ENCODE peak calls at places on chromosomes 2 and 18, in nine cellular contexts. R is mammary epithelial cell, F is AG09309, H is uterus, B is right lobe of liver, O is glutamatergic neuron, S is gastrocnemius medialis, A is GM10248, I is transverse colon. G is an unnamed sample.
A peak's percentile ranks its signal among the peaks of the same experiment; 100 is the strongest.

GRCh38 chr2:162212366-162212765 is 30.9 kb downstream of the FAP start:
- DNase-seq in H (no peak), R (no peak), F (no peak), I (no peak), O (no peak), B (no peak), A (no peak), S (no peak), G (no peak)

GRCh38 chr2:47302308-47302707 is 100.6 kb upstream of the MSH2 start:
- DNase-seq in B (no peak), O (no peak), H (no peak), F (no peak), I (no peak), S (peak; percentile 50), A (no peak), R (no peak), G (no peak)

GRCh38 chr2:215736653-215737290 is 276.6 kb downstream of the MREG start:
- DNase-seq in H (no peak), A (no peak), R (peak; percentile 66), B (no peak), S (no peak), O (no peak), I (no peak), F (peak; percentile 73), G (peak; percentile 78)

GRCh38 chr2:172113617-172114016 is 10.9 kb upstream of the DLX2 start:
- DNase-seq in I (no peak), R (no peak), A (peak; percentile 15), S (no peak), H (no peak), F (no peak), B (no peak), O (no peak), G (no peak)

GRCh38 chr2:224982910-224983688 is 59.2 kb downstream of the DOCK10 start:
- DNase-seq in F (no peak), B (no peak), R (no peak), H (no peak), S (no peak), I (peak; percentile 33), O (peak; percentile 24), A (no peak), G (no peak)

GRCh38 chr2:137865954-137866540 is 98.2 kb upstream of the HNMT start:
- DNase-seq in O (peak; percentile 75), A (no peak), B (no peak), F (peak; percentile 1), H (no peak), I (peak; percentile 35), R (peak; percentile 24), S (no peak), G (peak; percentile 72)

GRCh38 chr2:30305235-30305634 is 73.9 kb downstream of the LBH start:
- DNase-seq in H (no peak), R (peak; percentile 52), F (no peak), B (no peak), S (no peak), I (no peak), A (no peak), O (no peak), G (peak; percentile 72)

GRCh38 chr2:224449212-224450147 is 47.6 kb upstream of the FAM124B start:
- DNase-seq in B (no peak), S (no peak), O (no peak), F (no peak), R (peak; percentile 12), I (no peak), H (no peak), A (peak; percentile 26), G (peak; percentile 40)

GRCh38 chr2:172965433-172965832 is 110.2 kb upstream of the MAP3K20 start:
- DNase-seq in R (no peak), O (peak; percentile 39), F (no peak), H (no peak), B (no peak), S (no peak), A (no peak), I (no peak), G (peak; percentile 28)

GRCh38 chr18:43031169-43031568 is 84.3 kb downstream of the RIT2 start:
- DNase-seq in R (no peak), O (no peak), F (no peak), A (no peak), I (no peak), S (no peak), B (no peak), H (no peak), G (no peak)

GRCh38 chr18:78601349-78601748 is 378.3 kb upstream of the SALL3 start:
- DNase-seq in H (no peak), F (no peak), A (no peak), B (no peak), I (no peak), O (no peak), R (no peak), S (no peak), G (no peak)

GRCh38 chr2:112033600-112033999 is 21.5 kb upstream of the TMEM87B start:
- DNase-seq in I (no peak), R (peak; percentile 68), B (no peak), H (peak; percentile 24), O (no peak), S (no peak), A (no peak), F (no peak), G (peak; percentile 70)

GRCh38 chr2:79994161-79994560 is 310.4 kb downstream of the LRRTM1 start:
- DNase-seq in O (no peak), F (no peak), S (no peak), B (no peak), A (no peak), H (no peak), R (no peak), I (no peak), G (no peak)

GRCh38 chr2:74414913-74415761 is 6.3 kb downstream of the C2orf81 start:
- DNase-seq in H (peak; percentile 67), O (peak; percentile 47), I (peak; percentile 51), R (no peak), F (no peak), A (peak; percentile 51), S (no peak), B (peak; percentile 63), G (no peak)

GRCh38 chr2:144990661-144991060 is 470.7 kb upstream of the ZEB2 start:
- DNase-seq in B (no peak), A (no peak), H (no peak), S (no peak), F (no peak), R (no peak), O (no peak), I (no peak), G (no peak)

GRCh38 chr2:12399244-12399643 is 317.5 kb upstream of the TRIB2 start:
- DNase-seq in H (no peak), O (no peak), F (no peak), B (no peak), S (no peak), R (no peak), A (no peak), I (no peak), G (peak; percentile 23)

GRCh38 chr2:142531375-142531774 is 346.1 kb upstream of the KYNU start:
- DNase-seq in F (no peak), S (no peak), R (no peak), H (no peak), I (no peak), B (no peak), O (no peak), A (no peak), G (peak; percentile 17)

GRCh38 chr2:142533083-142533482 is 344.4 kb upstream of the KYNU start:
- DNase-seq in R (no peak), A (no peak), I (no peak), H (no peak), F (no peak), O (no peak), B (no peak), S (no peak), G (peak; percentile 1)

GRCh38 chr2:142536501-142536900 is 341.0 kb upstream of the KYNU start:
- DNase-seq in A (no peak), H (no peak), I (no peak), S (no peak), B (no peak), O (no peak), R (no peak), F (no peak), G (no peak)

GRCh38 chr2:142536964-142537363 is 340.5 kb upstream of the KYNU start:
- DNase-seq in S (no peak), R (no peak), B (no peak), I (no peak), O (no peak), F (no peak), A (no peak), H (no peak), G (no peak)

DNA sequence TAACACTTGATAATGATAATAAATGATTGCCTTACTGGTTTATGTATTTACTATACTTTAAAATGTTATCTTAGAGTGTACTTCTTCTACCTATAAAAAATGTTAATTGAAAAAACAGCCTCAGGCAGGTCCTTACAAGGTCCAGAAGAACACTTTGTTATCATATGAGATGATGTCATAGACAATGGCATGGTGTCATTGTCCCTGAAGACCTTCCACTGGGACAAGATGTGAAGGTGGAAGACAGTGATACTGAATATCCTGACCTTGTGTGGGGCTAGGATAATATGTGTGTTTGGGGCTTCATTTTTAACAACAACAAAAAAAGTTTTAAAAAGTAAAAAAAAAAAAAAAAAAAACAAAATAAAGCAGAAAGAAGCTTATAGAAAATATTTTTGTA is 342.2 kb upstream of the KYNU start:
- DNase-seq in B (no peak), O (no peak), S (no peak), I (no peak), H (no peak), A (no peak), F (no peak), R (no peak), G (no peak)
- TF ChIP-seq CTCF in B (no peak), O (no peak), S (no peak), I (no peak), H (no peak), A (no peak), F (no peak), R (no peak), G (no peak)

GRCh38 chr2:217953531-217953932 is 49.3 kb downstream of the TNS1 start:
- DNase-seq in F (no peak), S (no peak), H (peak; percentile 67), A (no peak), I (no peak), R (no peak), B (peak; percentile 40), O (peak; percentile 8), G (no peak)
- TF ChIP-seq CTCF in F (no peak), S (no peak), H (no peak), A (no peak), I (no peak), R (no peak), B (no peak), O (no peak), G (no peak)

DNA sequence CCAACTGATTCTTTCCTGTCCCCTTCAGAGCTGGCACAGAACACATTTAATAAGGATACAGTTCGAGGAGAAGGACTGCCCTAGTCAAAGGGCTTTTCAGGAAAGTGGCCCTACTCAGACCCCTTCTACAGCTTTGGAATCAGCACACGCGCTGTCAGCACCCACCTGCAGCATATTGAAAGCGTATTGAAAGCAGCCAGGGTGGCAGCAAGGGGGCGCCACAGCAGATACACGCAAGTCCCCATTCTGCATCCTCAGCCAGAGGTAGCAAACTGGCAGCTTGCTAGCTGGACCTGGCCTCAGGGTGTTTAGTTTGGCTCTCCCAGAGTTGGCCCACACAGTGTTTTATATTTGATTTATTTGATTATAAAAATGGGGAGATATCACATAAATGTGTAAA is 101.0 kb upstream of the NT5C1B start:
- DNase-seq in S (no peak), R (no peak), I (no peak), F (no peak), O (peak; percentile 43), B (no peak), A (no peak), H (no peak), G (no peak)
- TF ChIP-seq CTCF in S (no peak), R (peak; percentile 9), I (no peak), F (peak; percentile 14), O (peak; percentile 32), B (no peak), A (no peak), H (no peak), G (no peak)

GRCh38 chr2:189287982-189288494 is 108.5 kb upstream of the COL5A2 start:
- DNase-seq in A (peak; percentile 14), O (no peak), F (peak; percentile 73), B (no peak), I (no peak), R (peak; percentile 95), H (no peak), S (no peak), G (peak; percentile 93)
- TF ChIP-seq CTCF in A (peak; percentile 31), O (peak; percentile 30), F (peak; percentile 48), B (peak; percentile 62), I (peak; percentile 56), R (peak; percentile 63), H (peak; percentile 64), S (peak; percentile 37), G (peak; percentile 62)

G was measured in epithelial cell of esophagus.